ENCODE peak calls at places on chromosomes 3 and 15, in five cellular contexts. L is hepatocyte, S is T-cell, Q is EL, M is Calu3. N is an unnamed sample.

GRCh38 chr3:148950806-148951205 is 40.5 kb upstream of the GYG1 start:
- DNase-seq in L (no peak), S (no peak), M (no peak), Q (peak), N (peak)

GRCh38 chr15:74385442-74386132 is 18.1 kb upstream of the CYP11A1 start:
- DNase-seq in Q (no peak), L (no peak), M (no peak), S (no peak), N (no peak)

GRCh38 chr15:59798605-59798917 is 109.4 kb upstream of the BNIP2 start:
- DNase-seq in S (no peak), Q (no peak), M (no peak), L (no peak), N (no peak)

GRCh38 chr3:192026656-192027055 is 565.7 kb downstream of the PYDC2 start:
- DNase-seq in S (no peak), M (no peak), L (no peak), Q (no peak), N (peak)

GRCh38 chr3:110576962-110577361 is 494.7 kb upstream of the NECTIN3 start:
- DNase-seq in S (no peak), Q (peak), M (peak), L (peak), N (no peak)

GRCh38 chr15:99566157-99566900 is 545 bp downstream of the MEF2A start:
- DNase-seq in S (no peak), M (peak), Q (peak), L (peak), N (peak)

GRCh38 chr3:127997016-127997415 is 55.2 kb upstream of the SEC61A1 start:
- DNase-seq in S (no peak), M (no peak), L (no peak), Q (no peak), N (no peak)

GRCh38 chr15:78726870-78727551 is 84.3 kb downstream of the ADAMTS7 start:
- DNase-seq in Q (peak), S (no peak), M (peak), L (no peak), N (peak)

GRCh38 chr15:101168463-101168824 is 83.4 kb downstream of the CHSY1 start:
- DNase-seq in S (no peak), Q (no peak), L (no peak), M (no peak), N (no peak)

N was measured in trophoblast cell.